ENCODE peak calls at places on chromosomes 12 and 14, in six cellular contexts. One of them, this sample, is unnamed.

GRCh38 chr12:31219521-31219920 is 106.4 kb downstream of the SINHCAF start:
- DNase-seq in prostate gland: no peak
- DNase-seq in Peyer's patch: no peak
- DNase-seq in tibial nerve: no peak
- DNase-seq in stomach: no peak
- DNase-seq in A549: no peak
- DNase-seq in this sample: no peak

GRCh38 chr14:98704441-98704840 is 567.6 kb downstream of the BCL11B start:
- DNase-seq in prostate gland: no peak
- DNase-seq in Peyer's patch: peak
- DNase-seq in tibial nerve: no peak
- DNase-seq in stomach: no peak
- DNase-seq in A549: no peak
- DNase-seq in this sample: peak

GRCh38 chr14:78697341-78697740 is 527.2 kb downstream of the NRXN3 start:
- DNase-seq in prostate gland: no peak
- DNase-seq in Peyer's patch: no peak
- DNase-seq in tibial nerve: no peak
- DNase-seq in stomach: no peak
- DNase-seq in A549: peak
- DNase-seq in this sample: peak

GRCh38 chr14:105496831-105497591 is 6.0 kb downstream of the TEDC1 start:
- DNase-seq in prostate gland: no peak
- DNase-seq in Peyer's patch: no peak
- DNase-seq in tibial nerve: no peak
- DNase-seq in stomach: no peak
- DNase-seq in A549: no peak
- DNase-seq in this sample: no peak

GRCh38 chr14:100430571-100430970 is 107.4 kb downstream of the SLC25A47 start:
- DNase-seq in prostate gland: no peak
- DNase-seq in Peyer's patch: no peak
- DNase-seq in tibial nerve: no peak
- DNase-seq in stomach: no peak
- DNase-seq in A549: no peak
- DNase-seq in this sample: no peak

GRCh38 chr14:63542231-63542999 is 762 bp downstream of the PPP2R5E start:
- DNase-seq in prostate gland: peak
- DNase-seq in Peyer's patch: peak
- DNase-seq in tibial nerve: no peak
- DNase-seq in stomach: no peak
- DNase-seq in A549: no peak
- DNase-seq in this sample: peak

GRCh38 chr12:132949936-132950837 is 5.9 kb downstream of the ZNF605 start:
- DNase-seq in prostate gland: no peak
- DNase-seq in Peyer's patch: peak
- DNase-seq in tibial nerve: no peak
- DNase-seq in stomach: no peak
- DNase-seq in A549: no peak
- DNase-seq in this sample: no peak

GRCh38 chr12:118402251-118402650 is 25.9 kb downstream of the SUDS3 start:
- DNase-seq in prostate gland: no peak
- DNase-seq in Peyer's patch: no peak
- DNase-seq in tibial nerve: no peak
- DNase-seq in stomach: no peak
- DNase-seq in A549: no peak
- DNase-seq in this sample: no peak

GRCh38 chr14:79629891-79630560 is 581.3 kb downstream of the DIO2 start:
- DNase-seq in prostate gland: no peak
- DNase-seq in Peyer's patch: no peak
- DNase-seq in tibial nerve: no peak
- DNase-seq in stomach: no peak
- DNase-seq in A549: no peak
- DNase-seq in this sample: no peak

GRCh38 chr12:62983594-62983993 is 48.6 kb upstream of the PPM1H start:
- DNase-seq in prostate gland: no peak
- DNase-seq in Peyer's patch: no peak
- DNase-seq in tibial nerve: no peak
- DNase-seq in stomach: peak
- DNase-seq in A549: peak
- DNase-seq in this sample: peak

GRCh38 chr12:85575115-85576096 is 260.8 kb downstream of the RASSF9 start:
- DNase-seq in prostate gland: peak
- DNase-seq in Peyer's patch: peak
- DNase-seq in tibial nerve: peak
- DNase-seq in stomach: peak
- DNase-seq in A549: peak
- DNase-seq in this sample: peak

GRCh38 chr12:112018571-112019237 is 5.5 kb downstream of the ERP29 start:
- DNase-seq in prostate gland: no peak
- DNase-seq in Peyer's patch: no peak
- DNase-seq in tibial nerve: no peak
- DNase-seq in stomach: no peak
- DNase-seq in A549: no peak
- DNase-seq in this sample: no peak

GRCh38 chr14:22664261-22664660 is 20.1 kb upstream of the OR6J1 start:
- DNase-seq in prostate gland: no peak
- DNase-seq in Peyer's patch: no peak
- DNase-seq in tibial nerve: no peak
- DNase-seq in stomach: no peak
- DNase-seq in A549: peak
- DNase-seq in this sample: no peak

GRCh38 chr12:131098178-131098981 is 144.7 kb downstream of the ADGRD1 start:
- DNase-seq in prostate gland: no peak
- DNase-seq in Peyer's patch: peak
- DNase-seq in tibial nerve: no peak
- DNase-seq in stomach: no peak
- DNase-seq in A549: no peak
- DNase-seq in this sample: no peak

GRCh38 chr12:131445184-131445974 is 265.5 kb upstream of the SFSWAP start:
- DNase-seq in prostate gland: no peak
- DNase-seq in Peyer's patch: no peak
- DNase-seq in tibial nerve: no peak
- DNase-seq in stomach: peak
- DNase-seq in A549: no peak
- DNase-seq in this sample: no peak

GRCh38 chr12:12443482-12443881 is 86.6 kb downstream of the BORCS5 start:
- DNase-seq in prostate gland: peak
- DNase-seq in Peyer's patch: no peak
- DNase-seq in tibial nerve: peak
- DNase-seq in stomach: peak
- DNase-seq in A549: no peak
- DNase-seq in this sample: no peak

GRCh38 chr12:56011509-56012090 is 9.2 kb upstream of the IKZF4 start:
- DNase-seq in prostate gland: no peak
- DNase-seq in Peyer's patch: no peak
- DNase-seq in tibial nerve: no peak
- DNase-seq in stomach: no peak
- DNase-seq in A549: no peak
- DNase-seq in this sample: no peak

GRCh38 chr12:117980621-117981020 is 11.8 kb upstream of the KSR2 start:
- DNase-seq in prostate gland: no peak
- DNase-seq in Peyer's patch: no peak
- DNase-seq in tibial nerve: no peak
- DNase-seq in stomach: no peak
- DNase-seq in A549: no peak
- DNase-seq in this sample: peak

GRCh38 chr12:80374615-80375014 is 69.4 kb upstream of the PTPRQ start:
- DNase-seq in prostate gland: no peak
- DNase-seq in Peyer's patch: no peak
- DNase-seq in tibial nerve: no peak
- DNase-seq in stomach: no peak
- DNase-seq in A549: no peak
- DNase-seq in this sample: no peak

GRCh38 chr14:47442206-47442605 is 233.2 kb downstream of the MDGA2 start:
- DNase-seq in prostate gland: no peak
- DNase-seq in Peyer's patch: no peak
- DNase-seq in tibial nerve: no peak
- DNase-seq in stomach: no peak
- DNase-seq in A549: peak
- DNase-seq in this sample: peak

GRCh38 chr12:96889273-96889933 is 17.7 kb upstream of the NEDD1 start:
- DNase-seq in prostate gland: no peak
- DNase-seq in Peyer's patch: no peak
- DNase-seq in tibial nerve: no peak
- DNase-seq in stomach: no peak
- DNase-seq in A549: peak
- DNase-seq in this sample: no peak

GRCh38 chr14:97196336-97196735 is 399.2 kb downstream of the VRK1 start:
- DNase-seq in prostate gland: no peak
- DNase-seq in Peyer's patch: no peak
- DNase-seq in tibial nerve: no peak
- DNase-seq in stomach: no peak
- DNase-seq in A549: no peak
- DNase-seq in this sample: no peak

GRCh38 chr12:120381752-120382419 is 12.9 kb upstream of the MSI1 start:
- DNase-seq in prostate gland: no peak
- DNase-seq in Peyer's patch: no peak
- DNase-seq in tibial nerve: no peak
- DNase-seq in stomach: no peak
- DNase-seq in A549: peak
- DNase-seq in this sample: no peak

GRCh38 chr12:107411792-107412535 is 273.6 kb upstream of the PWP1 start:
- DNase-seq in prostate gland: no peak
- DNase-seq in Peyer's patch: no peak
- DNase-seq in tibial nerve: no peak
- DNase-seq in stomach: no peak
- DNase-seq in A549: peak
- DNase-seq in this sample: no peak

GRCh38 chr12:89453579-89453978 is 71.0 kb downstream of the GALNT4 start:
- DNase-seq in prostate gland: no peak
- DNase-seq in Peyer's patch: no peak
- DNase-seq in tibial nerve: no peak
- DNase-seq in stomach: no peak
- DNase-seq in A549: peak
- DNase-seq in this sample: no peak

GRCh38 chr12:132189378-132190011 is 45.2 kb downstream of the NOC4L start:
- DNase-seq in prostate gland: peak
- DNase-seq in Peyer's patch: peak
- DNase-seq in tibial nerve: peak
- DNase-seq in stomach: peak
- DNase-seq in A549: peak
- DNase-seq in this sample: peak

GRCh38 chr14:86799244-86799647 is 1193.7 kb downstream of the GALC start:
- DNase-seq in prostate gland: no peak
- DNase-seq in Peyer's patch: no peak
- DNase-seq in tibial nerve: peak
- DNase-seq in stomach: no peak
- DNase-seq in A549: peak
- DNase-seq in this sample: peak

DNA sequence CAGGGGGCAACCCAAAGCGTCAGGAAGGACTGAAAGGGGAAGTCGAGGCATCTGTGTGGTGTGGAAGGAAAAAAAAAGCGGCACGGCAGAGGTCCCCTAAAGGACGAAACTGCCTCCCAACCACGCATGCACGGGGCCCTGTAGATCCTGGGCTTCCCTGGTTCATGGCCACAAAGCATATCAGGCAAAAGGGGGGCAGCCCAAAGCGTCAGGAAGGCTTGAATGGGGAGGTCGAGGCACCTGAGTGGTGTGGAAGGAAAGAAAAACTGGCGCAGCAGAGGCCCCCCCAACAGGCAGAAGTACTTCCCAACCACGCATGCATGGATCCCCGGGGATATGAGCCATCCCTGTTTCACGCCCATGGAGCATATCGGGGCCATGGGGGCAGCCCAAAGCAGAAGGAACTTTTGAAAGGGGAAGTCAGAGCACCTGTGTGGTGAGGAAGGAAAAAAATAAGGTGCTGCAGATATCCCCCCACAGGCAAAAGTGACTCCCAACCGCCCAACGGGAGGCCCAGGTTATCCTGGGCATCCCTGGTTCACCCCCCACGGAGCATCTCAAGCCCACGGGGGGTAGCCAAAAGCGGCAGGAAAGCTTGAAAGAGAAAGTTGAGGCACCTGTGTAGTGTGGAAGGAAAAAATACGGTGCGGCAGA is 581.2 kb downstream of the ALG10 start:
- DNase-seq in prostate gland: no peak
- DNase-seq in Peyer's patch: no peak
- DNase-seq in tibial nerve: no peak
- DNase-seq in stomach: no peak
- DNase-seq in A549: no peak
- DNase-seq in this sample: no peak
- TF ChIP-seq POLR2A in prostate gland: no peak
- TF ChIP-seq POLR2A in Peyer's patch: no peak
- TF ChIP-seq POLR2A in tibial nerve: no peak
- TF ChIP-seq POLR2A in stomach: no peak
- TF ChIP-seq POLR2A in A549: no peak
- TF ChIP-seq POLR2A in this sample: no peak

GRCh38 chr12:54033980-54034783 is 1.3 kb downstream of the HOXC5 start:
- DNase-seq in prostate gland: no peak
- DNase-seq in Peyer's patch: no peak
- DNase-seq in tibial nerve: no peak
- DNase-seq in stomach: no peak
- DNase-seq in A549: no peak
- DNase-seq in this sample: peak
- TF ChIP-seq CTCF in prostate gland: no peak
- TF ChIP-seq CTCF in Peyer's patch: no peak
- TF ChIP-seq CTCF in tibial nerve: no peak
- TF ChIP-seq CTCF in stomach: no peak
- TF ChIP-seq CTCF in A549: no peak
- TF ChIP-seq CTCF in this sample: no peak

GRCh38 chr12:3300833-3301401 is 190.1 kb upstream of the PRMT8 start:
- DNase-seq in prostate gland: no peak
- DNase-seq in Peyer's patch: no peak
- DNase-seq in tibial nerve: no peak
- DNase-seq in stomach: no peak
- DNase-seq in A549: no peak
- DNase-seq in this sample: no peak
- H3K4me3 ChIP-seq in prostate gland: no peak
- H3K4me3 ChIP-seq in Peyer's patch: no peak
- H3K4me3 ChIP-seq in tibial nerve: no peak
- H3K4me3 ChIP-seq in stomach: no peak
- H3K4me3 ChIP-seq in A549: no peak
- H3K4me3 ChIP-seq in this sample: no peak

DNA sequence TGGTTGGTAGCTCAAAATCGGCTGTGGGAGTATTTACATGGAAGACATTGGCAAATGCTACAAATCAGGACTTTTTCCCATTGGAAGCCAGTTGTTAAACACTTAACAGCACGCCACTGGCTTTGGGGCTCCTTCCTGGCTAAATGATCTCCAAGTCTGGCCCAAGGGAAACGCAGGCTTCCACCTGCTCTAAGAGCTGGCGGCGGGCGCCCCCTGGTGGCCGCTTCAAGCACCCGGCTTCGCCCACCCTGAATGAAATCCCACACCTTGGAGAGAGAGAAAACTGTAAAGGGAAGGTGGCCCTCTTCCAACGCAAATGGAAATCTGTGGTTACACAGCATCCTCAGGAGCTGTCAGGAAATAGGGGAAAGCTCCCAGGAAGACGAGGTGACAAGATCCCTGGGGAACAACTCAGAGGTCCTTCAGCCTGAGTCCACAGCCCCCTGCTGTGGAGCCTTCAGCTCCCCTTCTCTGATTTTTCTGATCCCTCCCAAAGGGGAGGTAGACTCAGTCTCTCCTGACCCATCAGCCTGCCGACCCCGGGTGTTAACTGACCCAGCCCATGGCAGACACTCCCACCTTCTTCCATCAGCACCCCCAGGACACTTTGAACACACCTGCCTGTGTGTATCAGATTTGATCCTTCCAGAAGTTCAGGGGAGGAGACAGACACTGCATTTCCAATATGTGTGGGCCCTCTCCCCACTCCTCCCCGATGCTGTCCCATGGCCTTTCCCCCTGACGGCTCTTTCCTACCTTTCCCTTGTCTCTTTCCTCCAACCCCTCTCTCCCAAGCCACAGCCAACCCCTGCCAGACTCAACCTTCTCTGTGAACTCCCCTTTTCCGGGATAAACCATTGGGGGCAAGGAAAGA is 15.4 kb downstream of the SELPLG start:
- DNase-seq in prostate gland: peak
- DNase-seq in Peyer's patch: peak
- DNase-seq in tibial nerve: peak
- DNase-seq in stomach: peak
- DNase-seq in A549: peak
- DNase-seq in this sample: peak
- TF ChIP-seq POLR2A in prostate gland: no peak
- TF ChIP-seq POLR2A in Peyer's patch: no peak
- TF ChIP-seq POLR2A in tibial nerve: no peak
- TF ChIP-seq POLR2A in stomach: no peak
- TF ChIP-seq POLR2A in A549: no peak
- TF ChIP-seq POLR2A in this sample: no peak